ENCODE peak calls at places on chromosomes 11 and 22, in eight cellular contexts. K, N, X, I, C, B, L and J are unnamed samples.

GRCh38 chr11:78268516-78269410 is 80.0 kb downstream of the USP35 start:
- DNase-seq in B (peak; percentile 16), C (no peak), K (no peak), L (no peak), X (no peak), I (no peak), N (no peak), J (no peak)

GRCh38 chr11:117201906-117202305 is 2.7 kb downstream of the TAGLN start:
- DNase-seq in C (no peak), N (no peak), I (no peak), K (peak; percentile 82), L (no peak), B (no peak), X (no peak), J (peak; percentile 26)

GRCh38 chr11:77074626-77075221 is 8.0 kb downstream of the CAPN5 start:
- DNase-seq in K (peak; percentile 57), I (no peak), X (no peak), N (no peak), C (no peak), B (no peak), L (no peak), J (peak; percentile 7)

GRCh38 chr11:134342572-134343340 is 11.0 kb downstream of the GLB1L2 start:
- DNase-seq in L (no peak), X (no peak), K (no peak), B (no peak), C (no peak), I (no peak), N (no peak), J (peak; percentile 17)

GRCh38 chr11:44904261-44905080 is 46.2 kb downstream of the TP53I11 start:
- DNase-seq in L (no peak), N (peak; percentile 71), I (no peak), K (no peak), X (no peak), B (no peak), C (no peak), J (no peak)

GRCh38 chr22:35708453-35708852 is 9.2 kb upstream of the APOL5 start:
- DNase-seq in I (no peak), C (no peak), K (no peak), N (peak; percentile 72), X (no peak), B (peak; percentile 9), L (no peak), J (no peak)

GRCh38 chr11:100876826-100877545 is 189.9 kb downstream of the ARHGAP42 start:
- DNase-seq in K (no peak), X (no peak), I (no peak), C (no peak), B (peak; percentile 99), L (no peak), N (peak; percentile 23), J (peak; percentile 40)

GRCh38 chr11:105432241-105432995 is 177.5 kb upstream of the GRIA4 start:
- DNase-seq in I (no peak), C (no peak), B (no peak), N (no peak), K (no peak), X (no peak), L (no peak), J (no peak)

GRCh38 chr11:72098741-72099140 is 4.4 kb downstream of the LAMTOR1 start:
- DNase-seq in C (no peak), X (no peak), B (no peak), N (no peak), I (no peak), L (no peak), K (no peak), J (no peak)

GRCh38 chr11:63698976-63699733 is 17.9 kb downstream of the RTN3 start:
- DNase-seq in K (no peak), X (no peak), C (no peak), N (no peak), B (no peak), L (no peak), I (no peak), J (no peak)

GRCh38 chr11:111512296-111513239 is at the start of gene BTG4:
- DNase-seq in C (peak; percentile 20), X (peak; percentile 34), K (no peak), L (no peak), N (no peak), B (no peak), I (peak; percentile 15), J (peak; percentile 43)

GRCh38 chr11:30608534-30608933 is 22.4 kb upstream of the MPPED2 start:
- DNase-seq in X (no peak), B (no peak), L (no peak), N (no peak), I (no peak), K (no peak), C (no peak), J (no peak)

GRCh38 chr11:125167292-125167953 is 2.9 kb downstream of the PKNOX2 start:
- DNase-seq in K (peak; percentile 75), X (peak; percentile 62), L (no peak), I (no peak), B (peak; percentile 65), N (no peak), C (no peak), J (no peak)